ENCODE peak calls at places on chromosomes 6 and 20, in four cellular contexts. H, M, J and G are unnamed samples.
A peak's percentile ranks its signal among the peaks of the same experiment; 100 is the strongest.

GRCh38 chr6:105043979-105044378 is 87.1 kb downstream of the LIN28B start:
- DNase-seq in M (no peak), H (no peak), J (no peak), G (no peak)

GRCh38 chr6:53615633-53616449 is 49.7 kb downstream of the KLHL31 start:
- DNase-seq in M (no peak), J (no peak), H (peak; percentile 45), G (no peak)

GRCh38 chr6:42017021-42017643 is 33.2 kb upstream of the TAF8 start:
- DNase-seq in H (no peak), M (no peak), J (no peak), G (no peak)

GRCh38 chr20:17857639-17858449 is 110.8 kb downstream of the SNX5 start:
- DNase-seq in M (no peak), H (no peak), J (no peak), G (no peak)

GRCh38 chr20:51926670-51927305 is 124.5 kb upstream of the SALL4 start:
- DNase-seq in J (no peak), H (no peak), M (no peak), G (no peak)

GRCh38 chr6:41636803-41637178 is 1.5 kb upstream of the MDFI start:
- DNase-seq in M (peak; percentile 80), J (no peak), H (peak; percentile 66), G (peak; percentile 67)

GRCh38 chr20:63295422-63295821 is 2.4 kb downstream of the COL20A1 start:
- DNase-seq in M (no peak), H (no peak), J (no peak), G (no peak)

GRCh38 chr6:19298422-19298821 is 538.7 kb upstream of the ID4 start:
- DNase-seq in H (no peak), J (no peak), M (no peak), G (no peak)

GRCh38 chr20:50187403-50188051 is 3.1 kb upstream of the CEBPB start:
- DNase-seq in H (peak; percentile 40), J (no peak), M (no peak), G (no peak)

GRCh38 chr20:44247676-44248419 is 740 bp downstream of the GDAP1L1 start:
- DNase-seq in J (peak; percentile 9), H (no peak), M (peak; percentile 86), G (peak; percentile 66)

GRCh38 chr6:5036309-5036708 is 32.5 kb upstream of the RPP40 start:
- DNase-seq in J (no peak), M (peak; percentile 90), H (peak; percentile 58), G (no peak)

GRCh38 chr20:32663704-32664351 is 9.9 kb downstream of the C20orf203 start:
- DNase-seq in J (no peak), H (no peak), M (no peak), G (no peak)
- TF ChIP-seq CTCF in J (no peak), H (no peak), M (no peak), G (no peak)

GRCh38 chr20:8454137-8454712 is 322.2 kb downstream of the PLCB1 start:
- DNase-seq in J (peak; percentile 2), H (no peak), M (peak; percentile 50), G (no peak)
- TF ChIP-seq CTCF in J (no peak), H (no peak), M (peak; percentile 62), G (no peak)

GRCh38 chr6:108518714-108519576 is 41.8 kb upstream of the FOXO3 start:
- DNase-seq in H (no peak), M (peak; percentile 51), J (no peak), G (no peak)
- TF ChIP-seq CTCF in H (no peak), M (peak; percentile 78), J (no peak), G (peak; percentile 39)

DNA sequence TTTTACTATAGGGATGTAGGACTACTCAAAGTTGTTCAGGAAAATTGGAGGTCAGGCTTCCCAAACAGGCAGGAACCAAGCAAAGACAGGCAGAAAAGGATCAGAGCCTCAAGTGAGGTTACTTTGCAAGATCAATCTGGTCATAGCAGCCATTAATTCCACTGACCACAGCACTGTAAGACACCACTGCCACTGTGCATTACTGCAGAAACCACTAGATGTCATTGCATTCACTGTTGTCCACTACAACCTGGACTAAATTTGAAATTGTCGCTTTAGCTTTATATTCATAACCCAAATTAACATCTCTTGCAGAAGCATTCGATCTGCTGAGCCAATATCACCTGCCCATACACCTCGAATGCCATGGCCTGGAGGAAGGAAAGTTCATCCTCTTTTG is 126.9 kb upstream of the UFL1 start:
- DNase-seq in H (no peak), J (no peak), M (no peak), G (no peak)
- TF ChIP-seq CTCF in H (no peak), J (no peak), M (peak; percentile 44), G (no peak)